ENCODE peak calls at places on chromosomes 12 and 14, in four cellular contexts. One of them, this sample, is unnamed.

GRCh38 chr12:104291867-104292524 is 11.5 kb upstream of the EID3 start:
- DNase-seq in GM12878: no peak
- DNase-seq in K562: no peak
- DNase-seq in WTC11: no peak
- DNase-seq in this sample: no peak

GRCh38 chr12:54980341-54980740 is 4.2 kb downstream of the TESPA1 start:
- DNase-seq in WTC11: no peak
- DNase-seq in GM12878: no peak
- DNase-seq in K562: peak; percentile 50
- DNase-seq in this sample: no peak

GRCh38 chr12:8662592-8662991 is at the start of gene MFAP5:
- DNase-seq in WTC11: no peak
- DNase-seq in K562: no peak
- DNase-seq in GM12878: no peak
- DNase-seq in this sample: no peak

GRCh38 chr12:15848606-15849005 is 33.6 kb upstream of the STRAP start:
- DNase-seq in GM12878: no peak
- DNase-seq in WTC11: no peak
- DNase-seq in K562: no peak
- DNase-seq in this sample: no peak

GRCh38 chr12:89414851-89415250 is 62.5 kb upstream of the DUSP6 start:
- DNase-seq in K562: no peak
- DNase-seq in WTC11: no peak
- DNase-seq in GM12878: no peak
- DNase-seq in this sample: no peak

GRCh38 chr14:21933681-21934080 is 260.1 kb upstream of the OR4E1 start:
- DNase-seq in GM12878: no peak
- DNase-seq in WTC11: no peak
- DNase-seq in K562: no peak
- DNase-seq in this sample: no peak

GRCh38 chr14:60760648-60761364 is 26.2 kb downstream of the MNAT1 start:
- DNase-seq in GM12878: no peak
- DNase-seq in K562: no peak
- DNase-seq in WTC11: no peak
- DNase-seq in this sample: no peak

GRCh38 chr12:50132505-50133135 is 20.6 kb downstream of the COX14 start:
- DNase-seq in GM12878: no peak
- DNase-seq in K562: no peak
- DNase-seq in WTC11: no peak
- DNase-seq in this sample: peak; percentile 38

GRCh38 chr12:32083489-32083888 is 23.2 kb upstream of the BICD1 start:
- DNase-seq in K562: no peak
- DNase-seq in WTC11: no peak
- DNase-seq in GM12878: no peak
- DNase-seq in this sample: no peak

GRCh38 chr14:75156901-75157300 is 19.5 kb downstream of the TMED10 start:
- DNase-seq in WTC11: no peak
- DNase-seq in K562: no peak
- DNase-seq in GM12878: no peak
- DNase-seq in this sample: no peak

GRCh38 chr12:72075401-72075800 is 136.8 kb downstream of the TPH2 start:
- DNase-seq in K562: no peak
- DNase-seq in GM12878: no peak
- DNase-seq in WTC11: no peak
- DNase-seq in this sample: peak; percentile 7

GRCh38 chr12:75859868-75860267 is 171.7 kb downstream of the PHLDA1 start:
- DNase-seq in K562: no peak
- DNase-seq in WTC11: no peak
- DNase-seq in GM12878: no peak
- DNase-seq in this sample: no peak

GRCh38 chr14:74507085-74507484 is 13.5 kb downstream of the ISCA2 start:
- DNase-seq in K562: no peak
- DNase-seq in GM12878: no peak
- DNase-seq in WTC11: no peak
- DNase-seq in this sample: no peak

GRCh38 chr14:86838363-86838762 is 1154.6 kb downstream of the GALC start:
- DNase-seq in K562: no peak
- DNase-seq in GM12878: no peak
- DNase-seq in WTC11: no peak
- DNase-seq in this sample: no peak

GRCh38 chr14:30194769-30195168 is 267.1 kb upstream of the PRKD1 start:
- DNase-seq in WTC11: no peak
- DNase-seq in K562: no peak
- DNase-seq in GM12878: no peak
- DNase-seq in this sample: no peak

GRCh38 chr14:105067140-105067968 is 2.1 kb upstream of the GPR132 start:
- DNase-seq in GM12878: peak; percentile 55
- DNase-seq in WTC11: no peak
- DNase-seq in K562: no peak
- DNase-seq in this sample: no peak

GRCh38 chr14:75430526-75430925 is 2.7 kb downstream of the JDP2 start:
- DNase-seq in GM12878: no peak
- DNase-seq in WTC11: no peak
- DNase-seq in K562: no peak
- DNase-seq in this sample: no peak

GRCh38 chr12:51009038-51009437 is 17.1 kb downstream of the SLC11A2 start:
- DNase-seq in WTC11: no peak
- DNase-seq in K562: no peak
- DNase-seq in GM12878: no peak
- DNase-seq in this sample: no peak

GRCh38 chr12:23684121-23684520 is 265.3 kb downstream of the SOX5 start:
- DNase-seq in WTC11: no peak
- DNase-seq in GM12878: no peak
- DNase-seq in K562: no peak
- DNase-seq in this sample: no peak

DNA sequence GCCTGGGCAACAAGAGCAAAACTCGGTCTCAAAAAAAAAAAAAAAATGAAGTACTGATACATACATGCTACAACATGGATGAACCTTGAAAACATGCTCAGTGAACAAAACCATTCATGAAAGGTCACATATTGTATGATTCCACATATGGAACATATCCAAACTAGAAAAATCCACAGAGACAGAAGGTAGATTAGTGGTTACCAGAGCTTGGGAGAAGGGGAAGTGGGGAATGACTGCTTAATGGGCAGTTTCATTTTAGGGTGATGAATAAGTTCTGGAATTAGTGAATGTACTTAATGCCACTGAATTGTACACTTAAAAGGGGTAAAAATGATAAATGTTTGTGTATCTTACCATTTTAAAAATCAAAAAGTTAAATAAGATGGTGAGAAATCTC is 2.7 kb downstream of the ITGB7 start:
- DNase-seq in GM12878: no peak
- DNase-seq in WTC11: no peak
- DNase-seq in K562: no peak
- DNase-seq in this sample: no peak
- TF ChIP-seq USF1 in GM12878: no peak
- TF ChIP-seq USF1 in WTC11: no peak
- TF ChIP-seq USF1 in K562: no peak
- TF ChIP-seq USF1 in this sample: no peak

GRCh38 chr12:30828686-30829085 is 73.9 kb upstream of the CAPRIN2 start:
- DNase-seq in WTC11: no peak
- DNase-seq in GM12878: no peak
- DNase-seq in K562: no peak
- DNase-seq in this sample: no peak
- TF ChIP-seq USF1 in WTC11: no peak
- TF ChIP-seq USF1 in GM12878: no peak
- TF ChIP-seq USF1 in K562: no peak
- TF ChIP-seq USF1 in this sample: no peak

GRCh38 chr12:3747976-3748619 is 4.8 kb downstream of the CRACR2A start:
- DNase-seq in GM12878: no peak
- DNase-seq in WTC11: no peak
- DNase-seq in K562: no peak
- DNase-seq in this sample: no peak
- TF ChIP-seq USF1 in GM12878: no peak
- TF ChIP-seq USF1 in WTC11: no peak
- TF ChIP-seq USF1 in K562: no peak
- TF ChIP-seq USF1 in this sample: no peak

DNA sequence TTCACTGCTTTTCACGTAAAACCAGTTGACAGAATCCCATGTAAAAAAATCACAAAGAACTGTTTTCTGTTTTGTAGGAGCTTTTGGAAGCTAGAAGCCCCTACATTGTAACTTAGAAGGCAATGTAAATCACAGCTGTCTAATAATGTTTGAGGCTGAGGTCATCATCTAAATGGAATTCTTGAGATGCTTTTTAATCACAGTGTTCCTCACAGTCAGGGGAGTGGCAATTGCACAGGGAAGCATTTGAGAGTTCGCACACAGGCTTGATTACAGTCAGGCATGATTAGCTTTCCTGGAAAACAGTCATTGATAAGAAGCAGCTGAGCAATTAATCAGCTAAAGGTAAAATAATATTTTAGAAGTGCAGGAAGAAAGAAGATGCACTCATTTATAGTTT is 2.9 kb downstream of the SLC17A8 start:
- DNase-seq in K562: no peak
- DNase-seq in WTC11: no peak
- DNase-seq in GM12878: no peak
- DNase-seq in this sample: no peak
- TF ChIP-seq USF1 in K562: no peak
- TF ChIP-seq USF1 in WTC11: no peak
- TF ChIP-seq USF1 in GM12878: no peak
- TF ChIP-seq USF1 in this sample: no peak

GRCh38 chr12:124418791-124419190 is 123.9 kb downstream of the RFLNA start:
- DNase-seq in GM12878: no peak
- DNase-seq in K562: no peak
- DNase-seq in WTC11: no peak
- DNase-seq in this sample: no peak

GRCh38 chr12:124418156-124418555 is 123.3 kb downstream of the RFLNA start:
- DNase-seq in WTC11: no peak
- DNase-seq in GM12878: no peak
- DNase-seq in K562: no peak
- DNase-seq in this sample: no peak

GRCh38 chr12:124420041-124420765 is 125.3 kb downstream of the RFLNA start:
- DNase-seq in GM12878: no peak
- DNase-seq in WTC11: no peak
- DNase-seq in K562: no peak
- DNase-seq in this sample: no peak

GRCh38 chr12:124420972-124421674 is 126.2 kb downstream of the RFLNA start:
- DNase-seq in K562: no peak
- DNase-seq in WTC11: no peak
- DNase-seq in GM12878: no peak
- DNase-seq in this sample: peak; percentile 90

GRCh38 chr12:124419292-124420040 is 124.6 kb downstream of the RFLNA start:
- DNase-seq in K562: no peak
- DNase-seq in GM12878: no peak
- DNase-seq in WTC11: no peak
- DNase-seq in this sample: no peak
- TF ChIP-seq USF1 in K562: no peak
- TF ChIP-seq USF1 in GM12878: no peak
- TF ChIP-seq USF1 in WTC11: no peak
- TF ChIP-seq USF1 in this sample: no peak

GRCh38 chr14:67077914-67078313 is 111.3 kb upstream of the GARIN2 start:
- DNase-seq in WTC11: no peak
- DNase-seq in K562: no peak
- DNase-seq in GM12878: no peak
- DNase-seq in this sample: no peak
- TF ChIP-seq USF1 in WTC11: no peak
- TF ChIP-seq USF1 in K562: no peak
- TF ChIP-seq USF1 in GM12878: no peak
- TF ChIP-seq USF1 in this sample: no peak

DNA sequence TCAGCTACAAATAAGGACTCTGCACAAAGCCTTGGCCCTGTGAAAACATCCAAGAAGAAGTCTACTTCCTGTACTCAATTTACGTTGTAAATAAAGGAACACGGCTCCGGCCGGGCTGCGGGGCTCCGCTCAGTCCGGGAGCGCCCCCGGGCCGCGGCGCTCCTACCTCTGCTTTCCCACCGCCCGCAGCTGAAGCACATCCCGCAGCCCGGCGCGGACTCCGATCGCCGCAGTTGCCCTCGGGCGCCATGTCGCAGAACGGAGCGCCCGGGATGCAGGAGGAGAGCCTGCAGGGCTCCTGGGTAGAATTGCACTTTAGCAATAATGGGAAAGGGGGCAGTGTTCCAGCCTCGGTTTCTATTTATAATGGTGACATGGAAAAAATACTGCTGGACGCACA is 502.3 kb upstream of the FOXG1 start:
- DNase-seq in WTC11: no peak
- DNase-seq in GM12878: no peak
- DNase-seq in K562: no peak
- DNase-seq in this sample: no peak
- TF ChIP-seq USF1 in WTC11: no peak
- TF ChIP-seq USF1 in GM12878: no peak
- TF ChIP-seq USF1 in K562: no peak
- TF ChIP-seq USF1 in this sample: no peak

DNA sequence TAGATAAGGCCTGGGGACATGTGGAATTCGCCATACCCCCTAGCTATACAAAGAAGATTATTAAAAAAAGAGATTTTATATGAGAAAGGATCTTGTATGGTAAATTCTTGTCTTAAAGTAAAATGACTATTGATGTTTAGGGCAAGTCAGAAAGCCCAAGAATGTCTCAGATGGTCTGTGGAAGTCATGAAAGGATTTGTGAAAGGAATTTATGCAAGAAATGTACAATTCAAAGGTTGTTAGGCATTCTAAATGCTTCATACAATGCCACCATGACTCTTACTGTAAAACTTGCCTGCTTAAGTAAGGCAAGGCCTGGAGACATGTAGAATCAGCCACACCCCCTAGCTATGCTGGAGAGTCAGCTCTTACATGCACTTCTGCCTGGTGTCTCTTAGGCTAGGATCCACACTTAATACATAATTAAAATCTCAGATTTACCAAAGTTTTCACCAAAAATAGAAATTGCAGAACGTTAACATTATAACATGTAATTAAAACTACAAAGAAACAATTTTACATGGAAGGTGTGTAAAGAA is 8.9 kb upstream of the ETNK1 start:
- DNase-seq in GM12878: no peak
- DNase-seq in K562: no peak
- DNase-seq in WTC11: no peak
- DNase-seq in this sample: no peak
- TF ChIP-seq USF1 in GM12878: no peak
- TF ChIP-seq USF1 in K562: no peak
- TF ChIP-seq USF1 in WTC11: no peak
- TF ChIP-seq USF1 in this sample: no peak

DNA sequence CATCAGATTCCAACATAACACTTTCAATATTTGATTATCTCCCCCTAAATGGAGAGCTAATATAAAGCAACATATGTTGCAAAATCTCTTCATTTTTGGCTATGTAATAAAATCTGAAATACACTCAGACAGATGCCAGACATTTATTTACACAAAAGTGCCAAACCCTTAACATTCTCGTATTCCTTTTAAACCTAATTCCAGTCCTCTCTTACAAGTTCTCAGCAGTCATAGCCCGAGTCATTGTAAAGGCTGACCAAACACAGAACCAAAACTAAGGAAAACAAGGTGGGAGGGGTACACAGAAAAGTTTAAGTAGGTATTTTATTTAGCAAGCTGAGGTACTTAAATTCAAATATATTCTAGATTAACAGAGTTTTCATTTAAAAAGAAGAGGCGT is 81.4 kb downstream of the LRP6 start:
- DNase-seq in K562: no peak
- DNase-seq in GM12878: no peak
- DNase-seq in WTC11: no peak
- DNase-seq in this sample: no peak
- TF ChIP-seq USF1 in K562: no peak
- TF ChIP-seq USF1 in GM12878: no peak
- TF ChIP-seq USF1 in WTC11: no peak
- TF ChIP-seq USF1 in this sample: no peak